ENCODE peak calls at places on chromosome 5, in four cellular contexts. One of them, this sample, is unnamed.

GRCh38 chr5:71932649-71933338 is 174.5 kb upstream of the MAP1B start:
- DNase-seq in fibroblast of lung: peak; percentile 92
- DNase-seq in mammary epithelial cell: no peak
- DNase-seq in psoas muscle: peak; percentile 35
- DNase-seq in this sample: peak; percentile 84

GRCh38 chr5:147629196-147629595 is 119.3 kb upstream of the DPYSL3 start:
- DNase-seq in mammary epithelial cell: no peak
- DNase-seq in fibroblast of lung: peak; percentile 59
- DNase-seq in psoas muscle: no peak
- DNase-seq in this sample: no peak

GRCh38 chr5:79173626-79174025 is 62.0 kb downstream of the BHMT start:
- DNase-seq in fibroblast of lung: no peak
- DNase-seq in psoas muscle: no peak
- DNase-seq in mammary epithelial cell: no peak
- DNase-seq in this sample: no peak

GRCh38 chr5:151249280-151249679 is 3.7 kb upstream of the GM2A start:
- DNase-seq in psoas muscle: no peak
- DNase-seq in mammary epithelial cell: no peak
- DNase-seq in fibroblast of lung: no peak
- DNase-seq in this sample: no peak

GRCh38 chr5:93723005-93723404 is 18.4 kb downstream of the POU5F2 start:
- DNase-seq in mammary epithelial cell: peak; percentile 17
- DNase-seq in fibroblast of lung: no peak
- DNase-seq in psoas muscle: no peak
- DNase-seq in this sample: no peak

GRCh38 chr5:140220698-140221064 is 45.7 kb downstream of the CYSTM1 start:
- DNase-seq in psoas muscle: peak; percentile 63
- DNase-seq in fibroblast of lung: no peak
- DNase-seq in mammary epithelial cell: no peak
- DNase-seq in this sample: no peak

GRCh38 chr5:40414922-40415321 is 264.8 kb upstream of the PTGER4 start:
- DNase-seq in mammary epithelial cell: no peak
- DNase-seq in psoas muscle: no peak
- DNase-seq in fibroblast of lung: no peak
- DNase-seq in this sample: no peak

GRCh38 chr5:88653471-88653870 is 229.5 kb downstream of the MEF2C start:
- DNase-seq in mammary epithelial cell: no peak
- DNase-seq in psoas muscle: no peak
- DNase-seq in fibroblast of lung: no peak
- DNase-seq in this sample: no peak

GRCh38 chr5:172708183-172708505 is 62.9 kb downstream of the DUSP1 start:
- DNase-seq in fibroblast of lung: no peak
- DNase-seq in mammary epithelial cell: no peak
- DNase-seq in psoas muscle: no peak
- DNase-seq in this sample: no peak

GRCh38 chr5:27947088-27947487 is 908.7 kb upstream of the CDH9 start:
- DNase-seq in psoas muscle: no peak
- DNase-seq in fibroblast of lung: peak; percentile 13
- DNase-seq in mammary epithelial cell: no peak
- DNase-seq in this sample: no peak

GRCh38 chr5:116411101-116411571 is 163.5 kb downstream of the SEMA6A start:
- DNase-seq in psoas muscle: no peak
- DNase-seq in fibroblast of lung: no peak
- DNase-seq in mammary epithelial cell: no peak
- DNase-seq in this sample: no peak

GRCh38 chr5:84430079-84430478 is 45.4 kb upstream of the EDIL3 start:
- DNase-seq in psoas muscle: no peak
- DNase-seq in mammary epithelial cell: peak; percentile 46
- DNase-seq in fibroblast of lung: no peak
- DNase-seq in this sample: no peak

GRCh38 chr5:172939045-172939444 is 20.2 kb upstream of the RPL26L1 start:
- DNase-seq in mammary epithelial cell: no peak
- DNase-seq in psoas muscle: no peak
- DNase-seq in fibroblast of lung: no peak
- DNase-seq in this sample: no peak

GRCh38 chr5:100790170-100790665 is 112.9 kb downstream of the ST8SIA4 start:
- DNase-seq in mammary epithelial cell: no peak
- DNase-seq in fibroblast of lung: no peak
- DNase-seq in psoas muscle: no peak
- DNase-seq in this sample: no peak

GRCh38 chr5:34008721-34009120 is 871 bp upstream of the AMACR start:
- DNase-seq in mammary epithelial cell: no peak
- DNase-seq in psoas muscle: no peak
- DNase-seq in fibroblast of lung: no peak
- DNase-seq in this sample: no peak

GRCh38 chr5:141664733-141665461 is 13.7 kb upstream of the FCHSD1 start:
- DNase-seq in psoas muscle: peak; percentile 73
- DNase-seq in fibroblast of lung: peak; percentile 44
- DNase-seq in mammary epithelial cell: no peak
- DNase-seq in this sample: peak; percentile 54

GRCh38 chr5:165497707-165498106 is 1992.3 kb downstream of the MAT2B start:
- DNase-seq in mammary epithelial cell: peak; percentile 14
- DNase-seq in psoas muscle: no peak
- DNase-seq in fibroblast of lung: peak; percentile 13
- DNase-seq in this sample: no peak

GRCh38 chr5:130189961-130190360 is 285.7 kb downstream of the CHSY3 start:
- DNase-seq in mammary epithelial cell: peak; percentile 75
- DNase-seq in psoas muscle: no peak
- DNase-seq in fibroblast of lung: peak; percentile 4
- DNase-seq in this sample: no peak

GRCh38 chr5:43833966-43834365 is 231.0 kb downstream of the NNT start:
- DNase-seq in fibroblast of lung: no peak
- DNase-seq in psoas muscle: no peak
- DNase-seq in mammary epithelial cell: no peak
- DNase-seq in this sample: no peak

GRCh38 chr5:122390107-122390506 is 78.1 kb downstream of the SNCAIP start:
- DNase-seq in mammary epithelial cell: no peak
- DNase-seq in psoas muscle: no peak
- DNase-seq in fibroblast of lung: no peak
- DNase-seq in this sample: no peak

DNA sequence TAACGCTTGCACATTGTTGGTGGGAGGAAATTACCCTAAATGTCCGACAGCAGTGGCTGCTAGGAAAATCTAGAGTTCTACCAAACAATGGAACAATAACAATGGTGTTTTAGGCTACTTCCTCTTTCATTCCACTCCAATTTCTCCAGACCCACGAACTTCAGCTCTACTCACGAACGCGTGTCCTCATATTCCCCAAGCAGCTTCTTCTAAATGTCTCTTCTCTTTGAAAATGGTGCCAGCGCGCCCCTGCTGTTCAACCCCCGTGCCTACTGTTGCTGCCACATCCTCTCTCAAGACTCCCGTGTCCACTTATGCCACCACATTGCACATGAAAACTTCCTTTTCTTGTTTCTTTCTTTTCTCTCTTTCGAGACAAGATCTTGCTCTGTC is 25.6 kb downstream of the OR2V2 start:
- DNase-seq in fibroblast of lung: no peak
- DNase-seq in mammary epithelial cell: no peak
- DNase-seq in psoas muscle: no peak
- DNase-seq in this sample: no peak
- TF ChIP-seq CTCF in fibroblast of lung: no peak
- TF ChIP-seq CTCF in mammary epithelial cell: no peak
- TF ChIP-seq CTCF in psoas muscle: no peak
- TF ChIP-seq CTCF in this sample: peak; percentile 43

DNA sequence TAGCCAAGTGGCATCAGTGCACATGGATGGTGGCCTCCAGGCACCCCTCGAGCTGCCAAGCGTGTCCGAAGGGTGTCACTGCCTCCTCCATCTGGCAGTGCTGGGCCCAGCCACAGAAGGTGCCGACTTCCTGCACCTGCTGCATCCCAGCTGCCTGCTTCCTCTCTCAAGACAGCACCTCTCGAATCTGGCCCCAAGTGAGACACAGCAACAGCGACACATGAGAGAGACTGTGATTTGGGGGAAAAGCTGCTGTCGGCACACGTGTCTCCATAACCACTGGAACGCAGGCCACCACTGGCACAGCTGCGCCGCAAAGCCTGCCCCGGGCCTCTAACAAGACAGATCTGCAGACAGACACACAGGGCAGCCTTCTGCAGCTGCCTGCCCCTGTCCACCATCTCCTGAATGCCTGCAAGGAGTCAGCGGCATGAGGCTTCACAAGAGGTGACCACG is 8.8 kb downstream of the CLPTM1L start:
- DNase-seq in psoas muscle: no peak
- DNase-seq in mammary epithelial cell: no peak
- DNase-seq in fibroblast of lung: no peak
- DNase-seq in this sample: no peak
- H3K36me3 ChIP-seq in psoas muscle: peaks cover 19% of the 10 kb centered on the region
- H3K36me3 ChIP-seq in mammary epithelial cell: peaks cover 39% of the 10 kb centered on the region
- H3K36me3 ChIP-seq in fibroblast of lung: peaks cover 29% of the 10 kb centered on the region
- H3K36me3 ChIP-seq in this sample: peaks cover 58% of the 10 kb centered on the region

GRCh38 chr5:6674421-6674820 is 38.8 kb upstream of the TENT4A start:
- DNase-seq in psoas muscle: no peak
- DNase-seq in mammary epithelial cell: no peak
- DNase-seq in fibroblast of lung: no peak
- DNase-seq in this sample: no peak

GRCh38 chr5:6674886-6675285 is 38.3 kb upstream of the TENT4A start:
- DNase-seq in mammary epithelial cell: no peak
- DNase-seq in psoas muscle: no peak
- DNase-seq in fibroblast of lung: no peak
- DNase-seq in this sample: no peak

GRCh38 chr5:6673963-6674362 is 39.3 kb upstream of the TENT4A start:
- DNase-seq in psoas muscle: no peak
- DNase-seq in mammary epithelial cell: no peak
- DNase-seq in fibroblast of lung: no peak
- DNase-seq in this sample: no peak

GRCh38 chr5:6676702-6677101 is 36.5 kb upstream of the TENT4A start:
- DNase-seq in mammary epithelial cell: peak; percentile 62
- DNase-seq in fibroblast of lung: peak; percentile 4
- DNase-seq in psoas muscle: no peak
- DNase-seq in this sample: no peak

GRCh38 chr5:6675784-6676499 is 37.3 kb upstream of the TENT4A start:
- DNase-seq in mammary epithelial cell: no peak
- DNase-seq in psoas muscle: no peak
- DNase-seq in fibroblast of lung: no peak
- DNase-seq in this sample: no peak
- TF ChIP-seq CTCF in mammary epithelial cell: peak; percentile 12
- TF ChIP-seq CTCF in psoas muscle: no peak
- TF ChIP-seq CTCF in fibroblast of lung: no peak
- TF ChIP-seq CTCF in this sample: peak; percentile 26

GRCh38 chr5:113293613-113294340 is 141.0 kb downstream of the TSSK1B start:
- DNase-seq in fibroblast of lung: peak; percentile 36
- DNase-seq in mammary epithelial cell: peak; percentile 59
- DNase-seq in psoas muscle: no peak
- DNase-seq in this sample: peak; percentile 34
- H3K36me3 ChIP-seq in fibroblast of lung: no peaks in the 10 kb centered on the region
- H3K36me3 ChIP-seq in mammary epithelial cell: no peaks in the 10 kb centered on the region
- H3K36me3 ChIP-seq in psoas muscle: no peaks in the 10 kb centered on the region
- H3K36me3 ChIP-seq in this sample: no peaks in the 10 kb centered on the region

DNA sequence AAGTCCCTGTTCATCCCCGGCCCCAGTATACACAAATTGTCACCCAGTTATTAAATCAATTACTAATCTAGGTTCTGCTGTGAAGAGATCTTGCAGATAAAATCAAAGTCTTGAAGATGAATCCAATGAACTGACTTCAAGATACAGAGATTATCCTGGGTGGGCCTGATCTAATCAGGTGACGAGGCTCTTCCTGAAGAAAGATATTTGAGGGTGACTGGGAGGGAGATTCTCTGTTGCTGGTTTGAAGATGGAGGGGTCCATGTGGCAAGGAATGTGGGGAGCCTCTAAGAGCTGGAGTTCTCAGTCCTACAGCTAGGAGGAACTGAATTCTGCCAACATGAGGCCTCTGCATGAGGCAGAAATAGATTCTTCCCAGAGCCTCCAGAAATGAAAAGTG is 36.1 kb upstream of the ICE1 start:
- DNase-seq in psoas muscle: no peak
- DNase-seq in fibroblast of lung: no peak
- DNase-seq in mammary epithelial cell: no peak
- DNase-seq in this sample: no peak
- TF ChIP-seq CTCF in psoas muscle: no peak
- TF ChIP-seq CTCF in fibroblast of lung: no peak
- TF ChIP-seq CTCF in mammary epithelial cell: no peak
- TF ChIP-seq CTCF in this sample: no peak

GRCh38 chr5:96893342-96893741 is 17.0 kb downstream of the ERAP2 start:
- DNase-seq in psoas muscle: no peak
- DNase-seq in mammary epithelial cell: peak; percentile 49
- DNase-seq in fibroblast of lung: peak; percentile 91
- DNase-seq in this sample: peak; percentile 88
- H3K36me3 ChIP-seq in psoas muscle: no peaks in the 10 kb centered on the region
- H3K36me3 ChIP-seq in mammary epithelial cell: no peaks in the 10 kb centered on the region
- H3K36me3 ChIP-seq in fibroblast of lung: peaks cover 2% of the 10 kb centered on the region
- H3K36me3 ChIP-seq in this sample: peaks cover 19% of the 10 kb centered on the region

GRCh38 chr5:149125386-149125891 is 15.9 kb upstream of the ABLIM3 start:
- DNase-seq in psoas muscle: no peak
- DNase-seq in fibroblast of lung: peak; percentile 26
- DNase-seq in mammary epithelial cell: peak; percentile 77
- DNase-seq in this sample: no peak
- TF ChIP-seq CTCF in psoas muscle: no peak
- TF ChIP-seq CTCF in fibroblast of lung: no peak
- TF ChIP-seq CTCF in mammary epithelial cell: peak; percentile 52
- TF ChIP-seq CTCF in this sample: peak; percentile 60

GRCh38 chr5:56840597-56840996 is 25.2 kb downstream of the MAP3K1 start:
- DNase-seq in psoas muscle: no peak
- DNase-seq in mammary epithelial cell: no peak
- DNase-seq in fibroblast of lung: no peak
- DNase-seq in this sample: no peak

GRCh38 chr5:56848206-56848605 is 32.9 kb downstream of the MAP3K1 start:
- DNase-seq in mammary epithelial cell: no peak
- DNase-seq in psoas muscle: no peak
- DNase-seq in fibroblast of lung: no peak
- DNase-seq in this sample: no peak

GRCh38 chr5:56845904-56846479 is 30.6 kb downstream of the MAP3K1 start:
- DNase-seq in mammary epithelial cell: no peak
- DNase-seq in fibroblast of lung: no peak
- DNase-seq in psoas muscle: no peak
- DNase-seq in this sample: no peak

GRCh38 chr5:56849671-56850070 is 34.3 kb downstream of the MAP3K1 start:
- DNase-seq in psoas muscle: no peak
- DNase-seq in mammary epithelial cell: no peak
- DNase-seq in fibroblast of lung: no peak
- DNase-seq in this sample: no peak

GRCh38 chr5:56845277-56845676 is 29.9 kb downstream of the MAP3K1 start:
- DNase-seq in mammary epithelial cell: no peak
- DNase-seq in psoas muscle: no peak
- DNase-seq in fibroblast of lung: no peak
- DNase-seq in this sample: no peak
- H3K36me3 ChIP-seq in mammary epithelial cell: no peaks in the 10 kb centered on the region
- H3K36me3 ChIP-seq in psoas muscle: no peaks in the 10 kb centered on the region
- H3K36me3 ChIP-seq in fibroblast of lung: no peaks in the 10 kb centered on the region
- H3K36me3 ChIP-seq in this sample: no peaks in the 10 kb centered on the region

This sample was measured in brain microvascular endothelial cell.